ENCODE peak calls at places on chromosome 17, in six cellular contexts. B, U, O, J, W and X are unnamed samples.
A peak's percentile ranks its signal among the peaks of the same experiment; 100 is the strongest.

GRCh38 chr17:55264273-55264639 is 504 bp upstream of the HLF start:
- DNase-seq in U (no peak), W (no peak), B (no peak), J (no peak), O (no peak), X (no peak)

GRCh38 chr17:2990396-2990795 is 73.0 kb downstream of the OR1D5 start:
- DNase-seq in B (no peak), W (no peak), J (no peak), U (peak; percentile 13), O (no peak), X (no peak)

GRCh38 chr17:82435103-82435502 is 15.4 kb downstream of the CYBC1 start:
- DNase-seq in B (no peak), O (peak; percentile 30), U (no peak), J (no peak), W (no peak), X (no peak)

GRCh38 chr17:79617740-79618382 is 7.0 kb upstream of the RBFOX3 start:
- DNase-seq in O (no peak), B (no peak), U (no peak), W (no peak), J (no peak), X (no peak)

GRCh38 chr17:56917559-56918296 is 3.9 kb upstream of the TRIM25 start:
- DNase-seq in U (no peak), J (no peak), O (peak; percentile 53), B (no peak), W (no peak), X (peak; percentile 79)

GRCh38 chr17:81583589-81584337 is 31.6 kb upstream of the FAAP100 start:
- DNase-seq in J (no peak), O (peak; percentile 73), W (no peak), U (no peak), B (no peak), X (no peak)

GRCh38 chr17:82832881-82833475 is 6.8 kb downstream of the ZNF750 start:
- DNase-seq in O (no peak), U (no peak), J (no peak), W (no peak), B (no peak), X (no peak)

GRCh38 chr17:17513626-17514025 is 17.4 kb upstream of the RASD1 start:
- DNase-seq in J (no peak), U (no peak), B (no peak), O (no peak), W (no peak), X (no peak)

GRCh38 chr17:31699281-31699680 is 159.8 kb downstream of the COPRS start:
- DNase-seq in W (no peak), B (no peak), J (no peak), U (no peak), O (no peak), X (no peak)

GRCh38 chr17:72463287-72464102 is 342.7 kb downstream of the SOX9 start:
- DNase-seq in U (no peak), J (no peak), B (no peak), O (no peak), W (no peak), X (no peak)

GRCh38 chr17:72514888-72515287 is 394.1 kb downstream of the SOX9 start:
- DNase-seq in W (no peak), B (peak; percentile 74), O (peak; percentile 80), U (no peak), J (no peak), X (peak; percentile 67)

GRCh38 chr17:79905832-79906231 is 66.6 kb upstream of the CBX4 start:
- DNase-seq in B (no peak), W (no peak), O (peak; percentile 21), U (no peak), J (no peak), X (no peak)

GRCh38 chr17:8946476-8946875 is 19.0 kb downstream of the PIK3R5 start:
- DNase-seq in U (peak; percentile 17), W (no peak), O (no peak), B (no peak), J (no peak), X (peak; percentile 38)

GRCh38 chr17:67862614-67863217 is 37.4 kb downstream of the BPTF start:
- DNase-seq in B (no peak), W (no peak), O (no peak), U (no peak), J (no peak), X (no peak)
- TF ChIP-seq CTCF in B (peak; percentile 1), W (no peak), O (peak; percentile 29), U (peak; percentile 46), J (no peak), X (peak; percentile 16)

GRCh38 chr17:63113167-63113566 is 147.1 kb downstream of the TANC2 start:
- DNase-seq in W (no peak), O (peak; percentile 30), U (no peak), B (peak; percentile 16), J (no peak), X (peak; percentile 22)
- TF ChIP-seq CTCF in W (peak; percentile 21), O (peak; percentile 40), U (peak; percentile 64), B (no peak), J (no peak), X (peak; percentile 22)

GRCh38 chr17:70804161-70804560 is 634.8 kb downstream of the KCNJ2 start:
- DNase-seq in O (peak; percentile 47), J (no peak), B (no peak), W (no peak), U (no peak), X (peak; percentile 32)

GRCh38 chr17:70810609-70811008 is 641.3 kb downstream of the KCNJ2 start:
- DNase-seq in W (no peak), O (peak; percentile 50), J (no peak), B (peak; percentile 12), U (no peak), X (no peak)

GRCh38 chr17:70808596-70808995 is 639.3 kb downstream of the KCNJ2 start:
- DNase-seq in U (peak; percentile 37), O (peak; percentile 32), W (no peak), J (no peak), B (no peak), X (no peak)
- TF ChIP-seq CTCF in U (peak; percentile 68), O (peak; percentile 54), W (peak; percentile 15), J (no peak), B (no peak), X (peak; percentile 29)

DNA sequence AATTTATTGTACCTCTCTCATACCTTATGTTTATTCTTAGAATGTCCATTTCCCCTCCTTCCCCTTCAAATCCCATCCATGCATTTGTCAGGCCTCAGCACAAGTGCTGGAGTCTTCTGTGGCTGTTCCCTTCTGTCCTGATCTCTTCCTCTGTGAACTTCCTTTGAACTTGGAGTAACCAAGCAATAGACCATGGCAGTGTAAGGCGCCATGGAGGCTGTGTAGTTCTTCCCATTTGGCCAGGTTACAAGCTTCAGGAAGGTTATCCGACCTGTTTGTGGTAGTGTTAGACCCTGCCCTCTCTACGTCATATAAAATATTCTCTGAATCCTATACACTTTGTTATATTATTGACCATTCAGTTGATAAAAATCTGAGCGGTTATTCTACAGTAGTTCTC is 28.6 kb downstream of the MAP2K6 start:
- DNase-seq in O (no peak), W (no peak), B (no peak), J (no peak), U (no peak), X (no peak)
- TF ChIP-seq CTCF in O (no peak), W (no peak), B (no peak), J (no peak), U (no peak), X (no peak)

GRCh38 chr17:43170766-43171681 is at the start of gene NBR1:
- DNase-seq in B (peak; percentile 98), U (peak; percentile 99), J (peak; percentile 86), W (peak; percentile 95), O (peak; percentile 99), X (peak; percentile 98)
- TF ChIP-seq CTCF in B (no peak), U (peak; percentile 40), J (no peak), W (peak; percentile 4), O (peak; percentile 28), X (no peak)

DNA sequence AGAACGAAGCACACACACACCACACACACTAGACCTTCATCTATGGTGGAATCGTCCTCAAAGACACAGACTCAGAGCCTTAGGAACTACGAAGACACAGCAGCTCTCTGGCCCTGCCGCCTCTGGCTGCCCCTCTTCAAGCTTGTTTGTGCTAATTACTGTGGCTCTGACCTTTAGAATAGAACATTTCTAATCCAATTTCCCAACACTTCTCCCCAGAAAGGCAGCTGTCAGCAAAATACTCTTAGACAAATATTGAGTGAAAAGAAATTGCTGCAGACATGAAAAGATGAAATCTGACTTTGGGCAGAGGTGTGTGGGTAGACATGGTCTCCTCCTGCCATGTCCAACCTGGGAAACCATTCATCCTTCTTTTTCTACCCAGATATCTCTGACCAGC is 152.0 kb upstream of the DNAH9 start:
- DNase-seq in J (no peak), W (no peak), U (no peak), O (no peak), B (no peak), X (no peak)
- TF ChIP-seq CTCF in J (no peak), W (no peak), U (no peak), O (no peak), B (no peak), X (no peak)